ENCODE peak calls at places on chromosomes 13 and 19, in seven cellular contexts. O is adrenal gland; P is cardiac muscle cell; U is mesenchymal stem cell; C is AG04450; D is CD8-positive, alpha-beta memory T cell; H is mammary epithelial cell. T is an unnamed sample. For H3K9me3 and H3K27me3, the result is how much of the 10 kb centered on the place peaks cover.

GRCh38 chr13:114151565-114152284 is 19.3 kb upstream of the RASA3 start:
- DNase-seq in O (no peak), P (peak), U (no peak), C (no peak), D (peak), H (peak), T (no peak)

GRCh38 chr19:3670796-3671679 is 29.2 kb downstream of the PIP5K1C start:
- DNase-seq in O (peak), P (peak), U (peak), C (peak), D (peak), H (no peak), T (no peak)

GRCh38 chr13:20610006-20610405 is 43.0 kb downstream of the IFT88 start:
- DNase-seq in O (no peak), P (no peak), U (no peak), C (no peak), D (no peak), H (no peak), T (no peak)

GRCh38 chr13:33838567-33839131 is 20.7 kb downstream of the RFC3 start:
- DNase-seq in O (peak), P (peak), U (peak), C (no peak), D (no peak), H (no peak), T (no peak)

GRCh38 chr13:95471960-95472359 is 80.6 kb upstream of the CLDN10 start:
- DNase-seq in O (no peak), P (no peak), U (no peak), C (no peak), D (no peak), H (no peak), T (no peak)

GRCh38 chr19:40805258-40805868 is 6.4 kb downstream of the EGLN2 start:
- DNase-seq in O (peak), P (no peak), U (no peak), C (no peak), D (peak), H (no peak), T (no peak)

GRCh38 chr19:3818479-3818878 is 32.3 kb upstream of the MATK start:
- DNase-seq in O (no peak), P (peak), U (peak), C (no peak), D (no peak), H (no peak), T (no peak)

GRCh38 chr13:111616203-111616602 is 295.8 kb downstream of the TEX29 start:
- DNase-seq in O (no peak), P (no peak), U (no peak), C (no peak), D (no peak), H (no peak), T (no peak)

GRCh38 chr13:111792956-111793355 is 274.0 kb upstream of the SOX1 start:
- DNase-seq in O (no peak), P (no peak), U (no peak), C (no peak), D (no peak), H (no peak), T (no peak)

GRCh38 chr13:30963794-30964193 is 31.3 kb downstream of the TEX26 start:
- DNase-seq in O (peak), P (peak), U (no peak), C (no peak), D (no peak), H (peak), T (peak)

GRCh38 chr13:49932868-49933267 is 3.3 kb downstream of the SPRYD7 start:
- DNase-seq in O (no peak), P (no peak), U (peak), C (no peak), D (no peak), H (no peak), T (no peak)

GRCh38 chr19:44113784-44114390 is 688 bp downstream of the ZNF225 start:
- DNase-seq in O (no peak), P (no peak), U (no peak), C (no peak), D (no peak), H (peak), T (no peak)

GRCh38 chr19:28667348-28667977 is 545.5 kb downstream of the UQCRFS1 start:
- DNase-seq in O (no peak), P (no peak), U (no peak), C (no peak), D (no peak), H (peak), T (no peak)

GRCh38 chr19:58395220-58395978 is at the start of gene RNF225:
- DNase-seq in O (no peak), P (no peak), U (no peak), C (no peak), D (no peak), H (peak), T (no peak)

GRCh38 chr13:95204231-95204765 is 97.0 kb downstream of the ABCC4 start:
- DNase-seq in O (no peak), P (no peak), U (no peak), C (no peak), D (no peak), H (no peak), T (no peak)

GRCh38 chr19:4403005-4403761 is 743 bp downstream of the CHAF1A start:
- DNase-seq in O (no peak), P (no peak), U (peak), C (no peak), D (no peak), H (no peak), T (no peak)

GRCh38 chr13:79678100-79678499 is 197.1 kb downstream of the NDFIP2 start:
- DNase-seq in O (no peak), P (peak), U (peak), C (no peak), D (no peak), H (peak), T (no peak)

GRCh38 chr19:49362048-49362925 is at the start of gene TEAD2:
- DNase-seq in O (peak), P (peak), U (peak), C (no peak), D (no peak), H (peak), T (peak)

GRCh38 chr19:33499248-33499647 is 22.3 kb downstream of the PEPD start:
- DNase-seq in O (no peak), P (no peak), U (no peak), C (no peak), D (peak), H (no peak), T (no peak)

GRCh38 chr13:72473321-72473720 is 254.1 kb downstream of the MZT1 start:
- DNase-seq in O (no peak), P (no peak), U (no peak), C (no peak), D (no peak), H (no peak), T (no peak)

GRCh38 chr13:89465366-89465765 is 1794.2 kb downstream of the SLITRK5 start:
- DNase-seq in O (no peak), P (peak), U (peak), C (no peak), D (no peak), H (peak), T (no peak)

GRCh38 chr13:49341941-49342340 is 94.2 kb downstream of the CDADC1 start:
- DNase-seq in O (no peak), P (no peak), U (no peak), C (no peak), D (no peak), H (no peak), T (no peak)

GRCh38 chr13:113545455-113545930 is 39.1 kb upstream of the TFDP1 start:
- DNase-seq in O (peak), P (peak), U (peak), C (no peak), D (peak), H (no peak), T (peak)

GRCh38 chr13:98173431-98173921 is 3.6 kb downstream of the RNF113B start:
- DNase-seq in O (peak), P (peak), U (peak), C (peak), D (no peak), H (peak), T (no peak)

GRCh38 chr13:30020726-30021312 is 170.4 kb upstream of the UBL3 start:
- DNase-seq in O (no peak), P (no peak), U (peak), C (no peak), D (no peak), H (peak), T (no peak)

GRCh38 chr19:20397292-20397691 is 168.3 kb downstream of the ZNF737 start:
- DNase-seq in O (no peak), P (no peak), U (peak), C (no peak), D (no peak), H (no peak), T (no peak)
- H3K9me3 ChIP-seq in O (under half), P (under half), U (half or more), C (under half), D (under half), H (under half), T (under half)

GRCh38 chr13:106143930-106144709 is 391.3 kb downstream of the EFNB2 start:
- DNase-seq in O (no peak), P (no peak), U (no peak), C (no peak), D (no peak), H (peak), T (no peak)

GRCh38 chr13:106140476-106140875 is 395.0 kb downstream of the EFNB2 start:
- DNase-seq in O (no peak), P (no peak), U (no peak), C (no peak), D (no peak), H (no peak), T (no peak)

GRCh38 chr13:106143392-106143791 is 392.1 kb downstream of the EFNB2 start:
- DNase-seq in O (no peak), P (no peak), U (no peak), C (peak), D (no peak), H (no peak), T (no peak)

GRCh38 chr13:106145997-106146864 is 389.2 kb downstream of the EFNB2 start:
- DNase-seq in O (no peak), P (no peak), U (no peak), C (no peak), D (no peak), H (no peak), T (no peak)

GRCh38 chr13:106145070-106145469 is 390.4 kb downstream of the EFNB2 start:
- DNase-seq in O (no peak), P (no peak), U (no peak), C (no peak), D (no peak), H (no peak), T (no peak)
- H3K27me3 ChIP-seq in O (under half), P (under half), U (under half), C (under half), D (under half), H (under half), T (under half)

GRCh38 chr19:55801416-55801815 is 30.4 kb downstream of the NLRP11 start:
- DNase-seq in O (no peak), P (no peak), U (no peak), C (no peak), D (no peak), H (no peak), T (no peak)
- H3K9me3 ChIP-seq in O (under half), P (under half), U (under half), C (under half), D (under half), H (under half), T (under half)

GRCh38 chr19:8333771-8334457 is 9.1 kb downstream of the KANK3 start:
- DNase-seq in O (no peak), P (no peak), U (no peak), C (no peak), D (no peak), H (no peak), T (no peak)
- H3K27me3 ChIP-seq in O (under half), P (half or more), U (under half), C (under half), D (under half), H (under half), T (under half)

DNA sequence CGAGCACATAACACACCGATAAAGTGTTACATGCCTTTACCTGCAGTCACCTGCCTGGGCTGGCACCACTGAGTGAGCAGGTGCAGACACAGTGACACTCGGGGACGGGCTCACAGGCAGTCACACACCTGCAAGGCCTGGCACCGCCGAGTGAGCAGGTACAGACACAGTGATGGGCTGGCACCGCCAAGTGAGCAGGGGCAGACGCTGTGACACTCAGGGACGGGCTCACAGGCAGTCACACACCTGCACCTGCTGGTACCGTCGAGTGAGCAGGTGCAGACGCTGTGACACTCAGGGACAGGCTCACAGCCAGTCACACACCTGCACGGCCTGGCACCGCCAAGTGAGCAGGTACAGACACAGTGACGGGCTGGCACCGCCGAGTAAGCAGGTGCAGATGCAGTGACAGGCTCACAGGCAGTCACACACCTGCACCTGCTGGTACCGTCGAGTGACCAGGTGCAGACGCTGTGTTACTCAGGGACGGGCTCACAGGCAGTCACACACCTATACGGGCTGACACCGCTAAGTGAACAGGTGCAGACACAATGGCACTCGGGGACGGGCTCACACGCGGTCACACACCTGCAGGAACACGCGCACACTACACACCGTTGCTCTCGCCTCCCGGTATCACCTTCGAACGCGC is 470 bp downstream of the ZNF835 start:
- DNase-seq in O (peak), P (no peak), U (no peak), C (no peak), D (no peak), H (no peak), T (no peak)
- H3K9me3 ChIP-seq in O (under half), P (under half), U (under half), C (half or more), D (under half), H (under half), T (under half)

GRCh38 chr19:54133957-54134590 is 3.5 kb upstream of the CNOT3 start:
- DNase-seq in O (no peak), P (peak), U (no peak), C (no peak), D (no peak), H (no peak), T (no peak)
- H3K27me3 ChIP-seq in O (under half), P (under half), U (under half), C (under half), D (under half), H (under half), T (under half)

DNA sequence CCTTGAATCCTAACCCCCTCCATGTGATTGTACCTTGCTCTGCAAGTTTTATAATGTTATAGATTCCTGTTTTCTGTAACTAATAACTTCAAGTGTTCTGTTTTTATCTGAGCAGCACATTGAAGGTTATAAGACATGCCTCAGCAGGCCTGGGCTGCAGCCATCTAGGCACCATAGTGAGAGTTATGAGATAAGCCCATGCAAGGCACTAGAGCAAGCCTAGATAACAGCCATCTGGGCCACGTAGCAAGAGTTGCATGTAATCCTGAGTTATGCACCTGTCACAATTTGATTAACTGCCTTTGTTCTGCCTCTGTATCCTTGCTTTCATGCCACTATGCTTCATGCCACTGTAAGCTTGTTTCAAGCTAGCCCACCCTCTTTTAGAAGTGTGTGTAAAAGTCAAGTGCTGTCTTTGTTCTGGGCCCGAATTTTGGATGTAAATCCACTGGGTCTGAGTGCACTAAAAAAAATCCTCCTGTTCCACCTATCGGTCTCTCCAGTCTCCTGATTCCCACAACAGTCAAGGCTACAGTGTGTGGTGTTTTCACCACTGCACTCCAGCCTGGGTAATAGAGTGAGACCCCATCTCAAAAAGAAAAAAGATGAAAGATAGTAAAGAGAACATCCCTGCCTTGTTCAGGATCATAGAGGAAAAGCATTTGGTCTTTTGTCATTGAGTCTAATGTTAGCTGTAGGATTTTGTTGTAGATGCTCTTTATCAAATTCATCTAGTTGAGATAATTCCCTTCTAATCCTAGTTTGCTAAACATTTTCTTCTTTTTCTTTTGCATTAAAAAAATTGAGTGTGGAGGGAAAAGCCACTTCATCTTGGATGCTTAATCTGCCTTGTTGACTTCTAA is 16.1 kb upstream of the KBTBD6 start:
- DNase-seq in O (no peak), P (no peak), U (no peak), C (no peak), D (no peak), H (no peak), T (no peak)
- H3K9me3 ChIP-seq in O (under half), P (under half), U (half or more), C (under half), D (under half), H (under half), T (under half)

GRCh38 chr19:2252481-2253105 is 3.5 kb downstream of the AMH start:
- DNase-seq in O (no peak), P (no peak), U (no peak), C (no peak), D (no peak), H (no peak), T (no peak)
- H3K27me3 ChIP-seq in O (under half), P (under half), U (under half), C (under half), D (under half), H (under half), T (under half)

GRCh38 chr13:105465745-105466144 is 1069.7 kb downstream of the EFNB2 start:
- DNase-seq in O (no peak), P (no peak), U (no peak), C (no peak), D (no peak), H (no peak), T (no peak)

GRCh38 chr13:105465251-105465650 is 1070.2 kb downstream of the EFNB2 start:
- DNase-seq in O (no peak), P (no peak), U (no peak), C (no peak), D (no peak), H (peak), T (no peak)

GRCh38 chr13:105464249-105464648 is 1071.2 kb downstream of the EFNB2 start:
- DNase-seq in O (no peak), P (no peak), U (no peak), C (no peak), D (no peak), H (peak), T (no peak)

GRCh38 chr13:105462098-105462497 is 1073.4 kb downstream of the EFNB2 start:
- DNase-seq in O (no peak), P (no peak), U (no peak), C (no peak), D (no peak), H (peak), T (no peak)

DNA sequence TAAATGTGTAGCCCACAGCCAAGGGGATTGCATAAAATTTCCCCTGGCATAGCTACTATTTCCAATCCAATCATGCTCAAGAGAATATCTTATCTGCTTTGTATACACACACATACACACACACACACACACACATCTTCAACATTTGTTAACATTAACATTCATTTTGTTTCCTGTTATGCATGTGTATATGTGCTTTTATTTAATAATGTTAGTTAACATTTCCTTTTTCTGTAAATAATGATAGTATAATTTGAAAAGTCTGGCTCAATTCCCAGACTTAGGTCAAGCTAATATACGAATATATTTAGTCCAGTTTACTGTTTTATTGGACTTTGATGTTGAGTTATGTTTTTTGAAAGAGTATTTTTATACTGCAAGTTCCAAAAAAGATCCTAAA is 1072.5 kb downstream of the EFNB2 start:
- DNase-seq in O (no peak), P (peak), U (peak), C (no peak), D (no peak), H (no peak), T (no peak)
- H3K9me3 ChIP-seq in O (under half), P (under half), U (under half), C (under half), D (under half), H (under half), T (under half)

T was measured in SJCRH30.